ENCODE peak calls at places on chromosomes 2 and 18, in five cellular contexts. R is A549, Z is K562, K is GM12878, N is H1. A is an unnamed sample.

GRCh38 chr2:231182500-231182899 is 15.9 kb upstream of the ARMC9 start:
- DNase-seq in R (peak), Z (peak), K (no peak), N (no peak), A (no peak)

GRCh38 chr18:32956591-32957310 is 183.9 kb upstream of the KLHL14 start:
- DNase-seq in R (no peak), Z (no peak), K (no peak), N (no peak), A (no peak)

GRCh38 chr18:51862311-51862710 is 477.7 kb upstream of the DCC start:
- DNase-seq in R (no peak), Z (no peak), K (no peak), N (no peak), A (no peak)

GRCh38 chr2:102708847-102709559 is 52.8 kb upstream of the TMEM182 start:
- DNase-seq in R (peak), Z (no peak), K (no peak), N (no peak), A (peak)

GRCh38 chr18:26415041-26415440 is 133.3 kb downstream of the KCTD1 start:
- DNase-seq in R (no peak), Z (no peak), K (no peak), N (no peak), A (no peak)

GRCh38 chr2:179193759-179194394 is 70.8 kb downstream of the SESTD1 start:
- DNase-seq in R (no peak), Z (no peak), K (no peak), N (no peak), A (peak)

GRCh38 chr2:163157891-163158511 is 319.4 kb upstream of the KCNH7 start:
- DNase-seq in R (no peak), Z (no peak), K (no peak), N (no peak), A (no peak)

GRCh38 chr18:36183987-36184386 is 3.3 kb upstream of the MOCOS start:
- DNase-seq in R (no peak), Z (no peak), K (no peak), N (no peak), A (no peak)

GRCh38 chr2:227407601-227408089 is 19.9 kb upstream of the SCYGR1 start:
- DNase-seq in R (peak), Z (no peak), K (no peak), N (no peak), A (no peak)

GRCh38 chr2:217071416-217071815 is 211.6 kb upstream of the TNP1 start:
- DNase-seq in R (no peak), Z (no peak), K (no peak), N (no peak), A (no peak)

GRCh38 chr18:3447035-3447894 is 2.7 kb upstream of the TGIF1 start:
- DNase-seq in R (no peak), Z (peak), K (no peak), N (no peak), A (no peak)

GRCh38 chr2:197174539-197175094 is 136.0 kb downstream of the ANKRD44 start:
- DNase-seq in R (no peak), Z (no peak), K (no peak), N (no peak), A (no peak)

GRCh38 chr2:25029183-25029554 is 12.7 kb upstream of the EFR3B start:
- DNase-seq in R (peak), Z (no peak), K (no peak), N (no peak), A (no peak)

GRCh38 chr2:220682616-220683015 is 889.5 kb downstream of the EPHA4 start:
- DNase-seq in R (peak), Z (no peak), K (no peak), N (no peak), A (no peak)

GRCh38 chr2:133718688-133719201 is 150.5 kb upstream of the NCKAP5 start:
- DNase-seq in R (peak), Z (no peak), K (no peak), N (no peak), A (no peak)

GRCh38 chr18:11983592-11983991 is 2.3 kb downstream of the IMPA2 start:
- DNase-seq in R (no peak), Z (no peak), K (no peak), N (no peak), A (peak)

GRCh38 chr2:9423100-9423921 is at the start of the genes CPSF3 and ITGB1BP1:
- DNase-seq in R (peak), Z (peak), K (peak), N (peak), A (peak)

GRCh38 chr2:227509824-227510619 is 38.1 kb downstream of the AGFG1 start:
- DNase-seq in R (peak), Z (no peak), K (no peak), N (no peak), A (peak)

GRCh38 chr2:199624958-199625357 is 167.2 kb upstream of the SATB2 start:
- DNase-seq in R (no peak), Z (no peak), K (no peak), N (no peak), A (no peak)

GRCh38 chr18:71899183-71899582 is 645.0 kb downstream of the CBLN2 start:
- DNase-seq in R (no peak), Z (no peak), K (no peak), N (no peak), A (no peak)

GRCh38 chr2:236744316-236745105 is 174.9 kb downstream of the ACKR3 start:
- DNase-seq in R (no peak), Z (no peak), K (no peak), N (no peak), A (no peak)

DNA sequence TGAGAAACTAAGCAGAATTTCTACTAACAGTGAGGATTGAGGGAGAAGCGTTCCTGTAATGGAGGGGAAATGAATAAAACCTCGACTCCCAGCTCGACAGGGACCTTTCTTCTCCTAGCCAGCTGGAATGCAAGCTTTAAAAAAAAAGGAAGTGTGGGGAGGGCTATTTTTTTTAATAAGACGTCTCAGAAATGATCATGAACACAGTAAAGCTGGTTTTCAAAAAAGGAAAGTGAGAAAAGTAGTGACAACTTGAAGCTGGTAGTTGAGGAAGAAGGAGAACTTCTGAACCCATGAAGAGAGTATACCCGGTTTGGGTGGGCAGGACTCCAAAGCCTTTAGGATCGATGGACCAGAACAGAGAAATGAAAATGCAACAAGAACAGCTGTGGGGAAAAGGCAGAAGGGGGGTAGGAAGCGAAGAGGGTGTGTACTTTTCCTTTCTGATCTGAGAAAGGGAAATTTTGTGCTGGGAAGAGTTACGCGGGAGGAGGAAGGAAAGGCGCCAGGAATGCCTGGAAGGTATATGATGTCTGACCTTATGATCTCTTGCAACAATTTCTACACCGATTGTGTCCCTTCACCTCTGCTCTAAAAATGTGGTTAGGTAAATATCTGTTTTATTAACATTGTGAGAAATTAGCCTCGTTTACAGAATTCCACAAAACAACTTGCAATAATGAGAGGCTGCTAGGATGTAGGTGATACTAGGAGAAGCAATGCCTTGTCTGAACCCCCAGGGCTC is 22.6 kb upstream of the CYP1B1 start:
- DNase-seq in R (no peak), Z (no peak), K (no peak), N (no peak), A (no peak)
- TF ChIP-seq KDM1A in R (no peak), Z (no peak), K (no peak), N (no peak), A (no peak)

GRCh38 chr2:214808961-214809750 is at the start of gene BARD1:
- DNase-seq in R (peak), Z (peak), K (no peak), N (no peak), A (peak)

GRCh38 chr2:214810670-214811069 is 1.2 kb upstream of the BARD1 start:
- DNase-seq in R (no peak), Z (peak), K (no peak), N (no peak), A (no peak)

GRCh38 chr2:214809751-214810564 is 475 bp upstream of the BARD1 start:
- DNase-seq in R (peak), Z (peak), K (peak), N (peak), A (peak)

DNA sequence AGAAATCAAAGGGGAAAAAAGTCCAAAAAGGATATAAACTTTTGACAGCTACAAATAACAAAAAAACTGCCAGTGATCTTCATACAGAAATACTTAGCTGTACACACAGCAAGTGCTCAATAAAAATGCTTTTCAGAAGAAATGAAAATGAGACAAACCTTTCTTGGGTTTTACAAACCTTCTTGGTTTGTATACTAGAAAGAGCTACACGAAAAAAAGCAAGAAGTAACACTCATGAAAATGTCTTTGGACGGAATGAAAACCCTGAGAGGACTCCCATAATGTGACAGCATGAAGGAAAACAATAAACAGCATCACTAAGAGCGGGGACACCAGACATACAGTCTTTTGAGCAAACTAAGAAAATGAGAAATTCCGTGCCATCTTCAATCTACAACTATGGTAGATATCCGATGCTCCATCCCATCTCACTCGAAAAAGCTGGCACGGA is 977 bp downstream of the BARD1 start:
- DNase-seq in R (no peak), Z (no peak), K (no peak), N (no peak), A (no peak)
- TF ChIP-seq KDM1A in R (no peak), Z (no peak), K (no peak), N (no peak), A (no peak)

GRCh38 chr18:48135436-48135966 is 205.0 kb upstream of the SMAD2 start:
- DNase-seq in R (no peak), Z (no peak), K (no peak), N (no peak), A (no peak)
- TF ChIP-seq KDM1A in R (no peak), Z (no peak), K (no peak), N (no peak), A (no peak)

GRCh38 chr2:62334440-62335058 is 138.6 kb downstream of the B3GNT2 start:
- DNase-seq in R (no peak), Z (no peak), K (peak), N (no peak), A (no peak)
- TF ChIP-seq KDM1A in R (no peak), Z (no peak), K (no peak), N (no peak), A (no peak)

DNA sequence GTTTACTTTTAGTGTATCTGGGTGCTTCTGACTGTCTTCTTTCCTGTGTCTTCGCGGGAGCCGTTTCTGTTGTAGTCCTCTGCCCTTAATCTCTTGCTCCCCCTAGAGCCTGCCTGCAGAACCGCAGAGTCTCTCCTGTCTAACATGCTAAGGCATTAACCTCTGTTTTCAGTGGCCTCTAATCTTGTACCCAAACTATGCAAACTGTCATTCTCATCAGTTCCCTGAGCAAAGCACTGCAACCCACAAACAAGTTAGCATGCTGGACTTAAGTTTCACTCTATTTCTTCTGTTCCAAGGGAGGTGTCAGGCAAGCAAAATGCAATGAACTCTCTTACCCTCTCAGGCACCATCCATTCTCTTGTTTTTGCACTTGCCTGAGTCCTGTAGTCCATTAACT is 138.4 kb downstream of the OTX1 start:
- DNase-seq in R (peak), Z (peak), K (peak), N (peak), A (peak)
- TF ChIP-seq KDM1A in R (no peak), Z (no peak), K (no peak), N (no peak), A (no peak)

DNA sequence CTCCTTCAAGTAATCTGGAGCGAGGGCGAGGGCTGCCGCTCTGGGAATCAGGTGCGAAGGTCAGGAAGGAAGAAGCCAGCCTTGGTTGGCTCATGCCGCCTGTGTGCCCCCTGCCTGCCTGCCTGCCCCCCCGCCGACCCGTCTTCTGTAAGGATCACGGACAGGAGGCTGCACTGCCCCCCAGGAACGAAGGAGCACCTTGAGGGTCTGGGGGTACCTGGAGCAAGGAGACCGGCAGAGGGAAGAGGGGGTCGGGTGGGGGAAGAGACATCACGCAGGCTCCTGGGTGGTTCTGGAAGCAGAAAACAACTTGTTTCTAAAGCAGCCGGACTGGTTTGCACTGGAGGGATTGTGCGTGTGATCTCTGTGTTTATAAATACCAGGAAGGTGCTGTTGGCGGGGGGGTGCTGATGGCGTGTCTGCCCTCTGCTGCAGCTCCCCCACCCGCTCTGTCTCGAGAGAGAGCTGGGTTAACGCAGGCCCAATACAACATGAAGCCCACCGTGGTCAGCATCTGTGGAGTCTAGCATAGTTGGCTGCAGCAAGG is 1.7 kb downstream of the FOSL2 start:
- DNase-seq in R (peak), Z (no peak), K (no peak), N (no peak), A (no peak)
- TF ChIP-seq KDM1A in R (no peak), Z (no peak), K (no peak), N (no peak), A (no peak)

GRCh38 chr2:191618789-191619185 is 59.1 kb upstream of the NABP1 start:
- DNase-seq in R (no peak), Z (no peak), K (no peak), N (no peak), A (no peak)

GRCh38 chr2:191618046-191618788 is 59.7 kb upstream of the NABP1 start:
- DNase-seq in R (no peak), Z (no peak), K (no peak), N (no peak), A (no peak)

GRCh38 chr2:191620144-191620543 is 57.8 kb upstream of the NABP1 start:
- DNase-seq in R (no peak), Z (no peak), K (no peak), N (no peak), A (no peak)

GRCh38 chr2:191614759-191615158 is 63.2 kb upstream of the NABP1 start:
- DNase-seq in R (no peak), Z (no peak), K (no peak), N (no peak), A (no peak)

DNA sequence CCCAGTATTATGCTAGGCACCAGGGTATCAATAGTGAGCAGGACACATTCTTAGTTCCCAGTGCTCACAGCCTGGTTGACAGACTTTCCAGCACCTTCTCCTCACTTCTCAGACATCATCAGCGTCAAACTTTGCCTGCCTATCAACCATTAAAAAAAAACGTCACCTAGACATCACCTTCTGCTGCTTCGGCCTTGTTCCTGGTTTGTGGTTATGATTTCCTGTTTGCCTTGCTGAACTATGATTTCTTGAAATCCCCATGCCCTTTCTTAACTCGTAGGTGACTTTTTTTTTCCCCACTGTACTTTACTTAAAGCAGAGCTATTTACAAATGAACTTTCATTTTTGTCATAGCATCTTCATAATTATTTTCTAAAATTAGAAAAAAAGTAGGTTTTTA is 60.3 kb upstream of the NABP1 start:
- DNase-seq in R (no peak), Z (no peak), K (peak), N (no peak), A (no peak)
- TF ChIP-seq KDM1A in R (no peak), Z (no peak), K (no peak), N (no peak), A (no peak)

A was measured in HepG2.